ENCODE peak calls at places on chromosomes 7 and 10, in six cellular contexts. H, U, A, C, M and S are unnamed samples. For H3K4me1, the result is how much of the 10 kb centered on the place peaks cover.

GRCh38 chr10:125092564-125093031 is 67.8 kb downstream of the CTBP2 start:
- DNase-seq in U (no peak), C (no peak), A (no peak), H (no peak), M (no peak), S (no peak)

GRCh38 chr7:1974714-1975113 is 258.0 kb downstream of the MAD1L1 start:
- DNase-seq in A (no peak), C (no peak), U (no peak), M (no peak), H (no peak), S (no peak)

GRCh38 chr7:7136857-7137309 is 45.5 kb upstream of the C1GALT1 start:
- DNase-seq in U (no peak), A (no peak), M (no peak), C (no peak), H (no peak), S (no peak)

GRCh38 chr10:31426425-31426824 is 107.4 kb downstream of the ZEB1 start:
- DNase-seq in M (no peak), C (no peak), U (peak), H (no peak), A (no peak), S (no peak)

GRCh38 chr10:123222832-123223231 is 68.6 kb downstream of the BUB3 start:
- DNase-seq in U (no peak), M (peak), A (no peak), C (no peak), H (no peak), S (no peak)

GRCh38 chr10:24722131-24722675 is 1.5 kb downstream of the ARHGAP21 start:
- DNase-seq in U (no peak), A (no peak), M (no peak), C (no peak), H (no peak), S (no peak)

GRCh38 chr7:47303695-47304453 is 278.0 kb downstream of the TNS3 start:
- DNase-seq in H (no peak), M (no peak), U (no peak), C (no peak), A (no peak), S (no peak)

GRCh38 chr10:31929260-31929985 is 792 bp upstream of the ARHGAP12 start:
- DNase-seq in C (peak), U (peak), A (peak), M (peak), H (peak), S (peak)

GRCh38 chr10:74766501-74766900 is 59.9 kb upstream of the KAT6B start:
- DNase-seq in A (no peak), M (no peak), C (no peak), H (no peak), U (no peak), S (no peak)

GRCh38 chr10:99403674-99404073 is 26.8 kb downstream of the GOT1 start:
- DNase-seq in A (no peak), C (no peak), H (no peak), M (no peak), U (peak), S (no peak)

GRCh38 chr7:1056785-1057410 is 12.6 kb downstream of the GPR146 start:
- DNase-seq in H (no peak), A (no peak), C (no peak), U (no peak), M (no peak), S (no peak)

GRCh38 chr10:33706746-33707145 is 372.3 kb upstream of the NRP1 start:
- DNase-seq in U (no peak), C (no peak), A (no peak), H (no peak), M (no peak), S (no peak)

GRCh38 chr10:53836638-53837037 is 964.4 kb downstream of the PCDH15 start:
- DNase-seq in A (no peak), H (no peak), C (no peak), U (peak), M (no peak), S (no peak)

GRCh38 chr7:107045195-107045960 is 873 bp downstream of the PRKAR2B start:
- DNase-seq in U (no peak), A (peak), M (peak), C (peak), H (no peak), S (no peak)

GRCh38 chr10:100737359-100738054 is 7.9 kb upstream of the PAX2 start:
- DNase-seq in H (no peak), A (no peak), M (peak), U (no peak), C (no peak), S (no peak)

GRCh38 chr10:29239569-29240472 is 49.0 kb upstream of the LYZL1 start:
- DNase-seq in M (peak), C (no peak), A (no peak), U (peak), H (no peak), S (no peak)

GRCh38 chr7:47277321-47277781 is 304.6 kb downstream of the TNS3 start:
- DNase-seq in H (no peak), U (no peak), M (no peak), A (no peak), C (no peak), S (no peak)

GRCh38 chr10:48885376-48885775 is 54.3 kb downstream of the LRRC18 start:
- DNase-seq in M (peak), C (no peak), A (no peak), U (no peak), H (no peak), S (no peak)

GRCh38 chr10:125407000-125407502 is 246.7 kb upstream of the CTBP2 start:
- DNase-seq in H (no peak), U (no peak), M (no peak), C (no peak), A (no peak), S (no peak)

GRCh38 chr7:65953890-65954289 is 28.1 kb downstream of the GUSB start:
- DNase-seq in A (no peak), U (no peak), C (no peak), H (no peak), M (no peak), S (no peak)

GRCh38 chr7:46468753-46469356 is 547.8 kb upstream of the IGFBP3 start:
- DNase-seq in A (no peak), M (peak), U (no peak), C (no peak), H (no peak), S (no peak)

GRCh38 chr7:32761451-32762320 is 129.9 kb downstream of the KBTBD2 start:
- DNase-seq in A (no peak), C (no peak), H (no peak), U (no peak), M (peak), S (no peak)

GRCh38 chr7:95691464-95691863 is 80.9 kb upstream of the DYNC1I1 start:
- DNase-seq in A (no peak), M (no peak), U (no peak), H (no peak), C (no peak), S (no peak)

GRCh38 chr10:92851003-92851402 is 2.7 kb downstream of the EXOC6 start:
- DNase-seq in A (no peak), H (no peak), M (no peak), U (no peak), C (no peak), S (no peak)

GRCh38 chr10:92850186-92850585 is 1.9 kb downstream of the EXOC6 start:
- DNase-seq in A (no peak), C (no peak), H (no peak), M (no peak), U (no peak), S (no peak)

GRCh38 chr10:92848441-92849233 is at the start of gene EXOC6:
- DNase-seq in C (peak), U (peak), A (peak), H (peak), M (peak), S (peak)

GRCh38 chr10:92849234-92849525 is 860 bp downstream of the EXOC6 start:
- DNase-seq in A (no peak), H (no peak), M (no peak), U (no peak), C (no peak), S (no peak)

GRCh38 chr10:92849576-92850090 is 1.3 kb downstream of the EXOC6 start:
- DNase-seq in U (no peak), H (no peak), A (no peak), C (no peak), M (no peak), S (no peak)
- H3K4me3 ChIP-seq in U (peak), H (peak), A (no peak), C (peak), M (peak), S (peak)

DNA sequence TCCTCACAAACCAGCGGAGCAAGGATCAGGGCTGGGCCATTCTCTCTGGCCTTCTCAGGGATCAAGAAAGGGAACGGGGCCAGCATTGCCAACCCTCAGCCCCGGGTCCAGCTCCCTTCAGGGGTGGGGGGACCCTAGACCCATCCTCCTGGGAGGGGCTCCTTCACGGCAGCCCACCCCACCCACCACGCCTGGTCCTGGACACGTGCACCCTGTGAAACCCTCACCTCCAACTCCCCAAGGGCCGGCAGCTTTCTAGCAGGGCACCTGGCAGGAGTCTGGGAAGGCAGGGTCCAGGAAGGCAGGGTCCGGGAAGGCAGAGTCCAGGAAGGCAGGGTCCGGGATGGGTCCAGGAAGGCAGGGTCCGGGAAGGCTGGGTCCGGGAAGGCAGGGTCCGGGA is 46.6 kb upstream of the ADGRA1 start:
- DNase-seq in C (no peak), H (no peak), M (no peak), A (no peak), U (no peak), S (no peak)
- H3K4me1 ChIP-seq in C (under half), H (under half), M (under half), A (under half), U (under half), S (under half)

GRCh38 chr10:3749011-3749410 is 36.0 kb downstream of the KLF6 start:
- DNase-seq in M (no peak), H (no peak), U (no peak), C (no peak), A (no peak), S (no peak)

GRCh38 chr10:3746634-3747033 is 38.4 kb downstream of the KLF6 start:
- DNase-seq in A (no peak), M (no peak), U (no peak), C (no peak), H (no peak), S (no peak)

GRCh38 chr10:3747248-3747960 is 37.6 kb downstream of the KLF6 start:
- DNase-seq in U (no peak), A (no peak), H (no peak), M (no peak), C (no peak), S (no peak)

GRCh38 chr10:3748484-3748883 is 36.5 kb downstream of the KLF6 start:
- DNase-seq in U (no peak), M (no peak), A (no peak), C (no peak), H (no peak), S (no peak)

GRCh38 chr10:3747984-3748383 is 37.0 kb downstream of the KLF6 start:
- DNase-seq in C (no peak), H (no peak), A (no peak), U (no peak), M (no peak), S (no peak)
- H3K27ac ChIP-seq in C (no peak), H (no peak), A (no peak), U (no peak), M (no peak), S (no peak)

DNA sequence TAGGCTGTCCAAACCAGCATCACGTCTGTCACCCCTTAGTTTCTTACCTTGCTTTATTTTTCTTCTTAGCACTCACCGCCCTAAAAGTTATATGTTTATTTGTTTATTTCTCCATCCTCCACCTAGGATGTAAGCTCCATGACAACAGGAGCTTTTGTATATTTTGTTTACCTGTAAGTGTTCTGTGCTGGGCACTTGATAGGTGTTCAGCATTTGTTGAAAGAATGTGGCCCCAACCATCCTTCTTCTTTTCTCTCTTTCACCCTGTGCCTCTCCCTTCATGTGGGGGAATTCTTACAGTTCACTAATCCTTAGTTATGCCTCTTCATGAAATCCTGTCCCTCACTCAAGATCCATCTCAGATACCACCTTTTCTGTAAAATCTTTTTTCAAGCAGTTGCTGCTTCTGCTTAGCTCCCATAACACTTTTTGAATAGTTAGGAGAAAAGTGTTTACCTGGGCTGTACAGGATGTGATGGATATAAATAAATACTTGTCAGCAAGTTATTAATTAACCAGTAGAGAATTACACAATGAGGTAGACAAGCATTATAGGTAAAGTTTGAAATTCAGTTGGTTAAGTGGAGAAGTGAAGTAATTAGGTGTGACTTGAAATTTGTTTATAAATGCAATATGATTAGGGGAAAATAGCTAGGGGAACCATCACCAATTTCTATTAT is 9.7 kb downstream of the AHR start:
- DNase-seq in H (no peak), M (no peak), C (no peak), A (no peak), U (no peak), S (no peak)
- H3K4me3 ChIP-seq in H (no peak), M (no peak), C (no peak), A (no peak), U (peak), S (no peak)

GRCh38 chr10:43135656-43136055 is 2.6 kb upstream of the CSGALNACT2 start:
- DNase-seq in H (no peak), M (no peak), C (no peak), A (no peak), U (no peak), S (no peak)
- H3K4me1 ChIP-seq in H (under half), M (under half), C (under half), A (under half), U (under half), S (under half)

DNA sequence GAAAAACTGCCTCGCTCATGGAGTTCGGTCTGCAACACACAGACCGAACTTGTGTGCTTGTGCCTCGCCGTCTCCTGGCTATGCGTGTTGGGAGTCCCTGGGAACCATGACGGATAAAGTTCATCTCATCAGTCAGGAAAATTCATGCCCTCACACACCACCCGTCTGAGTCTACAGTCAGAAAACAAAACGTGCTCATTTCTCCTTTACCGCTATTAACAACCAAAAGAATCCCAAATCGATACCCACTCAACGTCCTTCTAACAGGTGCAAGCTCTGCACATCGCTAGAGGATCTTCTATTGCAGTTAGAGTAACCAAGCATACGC is 13.6 kb downstream of the CNPY1 start:
- DNase-seq in U (no peak), H (no peak), M (no peak), A (no peak), C (no peak), S (no peak)
- H3K27ac ChIP-seq in U (no peak), H (no peak), M (no peak), A (no peak), C (no peak), S (no peak)

GRCh38 chr10:78137147-78137546 is 103.5 kb downstream of the RPS24 start:
- DNase-seq in A (no peak), C (no peak), H (no peak), U (no peak), M (no peak), S (no peak)
- H3K4me3 ChIP-seq in A (no peak), C (no peak), H (no peak), U (no peak), M (no peak), S (no peak)

GRCh38 chr7:74269757-74270277 is 15.6 kb upstream of the RFC2 start:
- DNase-seq in M (peak), C (peak), H (peak), U (peak), A (peak), S (peak)
- H3K4me1 ChIP-seq in M (under half), C (under half), H (under half), U (under half), A (under half), S (under half)

GRCh38 chr10:102799691-102800435 is 37.4 kb downstream of the CYP17A1 start:
- DNase-seq in H (no peak), A (no peak), U (peak), C (no peak), M (no peak), S (no peak)
- H3K27ac ChIP-seq in H (no peak), A (no peak), U (peak), C (no peak), M (peak), S (no peak)

GRCh38 chr7:150977382-150978135 is 562 bp downstream of the KCNH2 start:
- DNase-seq in U (no peak), H (no peak), A (no peak), M (no peak), C (no peak), S (peak)
- H3K4me3 ChIP-seq in U (peak), H (no peak), A (peak), M (peak), C (no peak), S (no peak)